ENCODE peak calls at places on chromosomes 16 and 17, in eight cellular contexts. One of them, this sample, is unnamed.

GRCh38 chr17:4220655-4221054 is 43.1 kb downstream of the ANKFY1 start:
- DNase-seq in cardiac muscle cell: peak
- DNase-seq in brain microvascular endothelial cell: no peak
- DNase-seq in adrenal gland: peak
- DNase-seq in lung: no peak
- DNase-seq in right lobe of liver: no peak
- DNase-seq in heart left ventricle: no peak
- DNase-seq in thoracic aorta: no peak
- DNase-seq in this sample: no peak

GRCh38 chr17:62696726-62697490 is 69.4 kb downstream of the MRC2 start:
- DNase-seq in adrenal gland: no peak
- DNase-seq in right lobe of liver: no peak
- DNase-seq in lung: no peak
- DNase-seq in brain microvascular endothelial cell: no peak
- DNase-seq in heart left ventricle: no peak
- DNase-seq in cardiac muscle cell: no peak
- DNase-seq in thoracic aorta: no peak
- DNase-seq in this sample: no peak

GRCh38 chr17:73423159-73423715 is 111.4 kb upstream of the CDC42EP4 start:
- DNase-seq in thoracic aorta: no peak
- DNase-seq in right lobe of liver: no peak
- DNase-seq in heart left ventricle: no peak
- DNase-seq in brain microvascular endothelial cell: no peak
- DNase-seq in cardiac muscle cell: no peak
- DNase-seq in lung: no peak
- DNase-seq in adrenal gland: no peak
- DNase-seq in this sample: no peak

GRCh38 chr17:82949361-82949760 is 109.5 kb upstream of the ZNF750 start:
- DNase-seq in thoracic aorta: no peak
- DNase-seq in heart left ventricle: no peak
- DNase-seq in cardiac muscle cell: no peak
- DNase-seq in brain microvascular endothelial cell: no peak
- DNase-seq in lung: no peak
- DNase-seq in adrenal gland: no peak
- DNase-seq in right lobe of liver: peak
- DNase-seq in this sample: no peak

GRCh38 chr17:4742133-4742532 is 2.4 kb upstream of the CXCL16 start:
- DNase-seq in thoracic aorta: no peak
- DNase-seq in cardiac muscle cell: no peak
- DNase-seq in right lobe of liver: no peak
- DNase-seq in heart left ventricle: no peak
- DNase-seq in adrenal gland: no peak
- DNase-seq in brain microvascular endothelial cell: no peak
- DNase-seq in lung: no peak
- DNase-seq in this sample: no peak

GRCh38 chr16:51569204-51569911 is 418.3 kb upstream of the SALL1 start:
- DNase-seq in thoracic aorta: no peak
- DNase-seq in right lobe of liver: no peak
- DNase-seq in heart left ventricle: no peak
- DNase-seq in lung: no peak
- DNase-seq in adrenal gland: peak
- DNase-seq in brain microvascular endothelial cell: no peak
- DNase-seq in cardiac muscle cell: peak
- DNase-seq in this sample: no peak

GRCh38 chr17:302300-302698 is 50.3 kb downstream of the RPH3AL start:
- DNase-seq in adrenal gland: no peak
- DNase-seq in right lobe of liver: peak
- DNase-seq in brain microvascular endothelial cell: no peak
- DNase-seq in thoracic aorta: no peak
- DNase-seq in heart left ventricle: peak
- DNase-seq in cardiac muscle cell: no peak
- DNase-seq in lung: no peak
- DNase-seq in this sample: no peak

GRCh38 chr16:2526135-2526534 is 5.1 kb downstream of the CEMP1 start:
- DNase-seq in right lobe of liver: peak
- DNase-seq in brain microvascular endothelial cell: no peak
- DNase-seq in heart left ventricle: no peak
- DNase-seq in adrenal gland: no peak
- DNase-seq in thoracic aorta: no peak
- DNase-seq in cardiac muscle cell: no peak
- DNase-seq in lung: peak
- DNase-seq in this sample: no peak

GRCh38 chr16:79217375-79218011 is 383.0 kb downstream of the MAF start:
- DNase-seq in cardiac muscle cell: no peak
- DNase-seq in heart left ventricle: no peak
- DNase-seq in right lobe of liver: no peak
- DNase-seq in lung: no peak
- DNase-seq in thoracic aorta: no peak
- DNase-seq in adrenal gland: peak
- DNase-seq in brain microvascular endothelial cell: peak
- DNase-seq in this sample: no peak

GRCh38 chr17:73030501-73030911 is 62.0 kb downstream of the SLC39A11 start:
- DNase-seq in thoracic aorta: no peak
- DNase-seq in adrenal gland: no peak
- DNase-seq in right lobe of liver: peak
- DNase-seq in brain microvascular endothelial cell: no peak
- DNase-seq in cardiac muscle cell: peak
- DNase-seq in heart left ventricle: no peak
- DNase-seq in lung: no peak
- DNase-seq in this sample: no peak

GRCh38 chr17:6374761-6375312 is 60.1 kb downstream of the AIPL1 start:
- DNase-seq in cardiac muscle cell: peak
- DNase-seq in thoracic aorta: no peak
- DNase-seq in lung: no peak
- DNase-seq in adrenal gland: no peak
- DNase-seq in heart left ventricle: no peak
- DNase-seq in right lobe of liver: no peak
- DNase-seq in brain microvascular endothelial cell: peak
- DNase-seq in this sample: no peak

GRCh38 chr16:23410176-23410575 is 42.8 kb downstream of the COG7 start:
- DNase-seq in thoracic aorta: no peak
- DNase-seq in right lobe of liver: no peak
- DNase-seq in adrenal gland: no peak
- DNase-seq in cardiac muscle cell: no peak
- DNase-seq in lung: no peak
- DNase-seq in brain microvascular endothelial cell: no peak
- DNase-seq in heart left ventricle: no peak
- DNase-seq in this sample: no peak

GRCh38 chr16:78906135-78906534 is 694.4 kb downstream of the MAF start:
- DNase-seq in brain microvascular endothelial cell: no peak
- DNase-seq in cardiac muscle cell: no peak
- DNase-seq in heart left ventricle: no peak
- DNase-seq in thoracic aorta: no peak
- DNase-seq in adrenal gland: no peak
- DNase-seq in right lobe of liver: no peak
- DNase-seq in lung: no peak
- DNase-seq in this sample: no peak

GRCh38 chr16:47887496-47887895 is 268.3 kb downstream of the ABCC12 start:
- DNase-seq in thoracic aorta: no peak
- DNase-seq in right lobe of liver: no peak
- DNase-seq in lung: no peak
- DNase-seq in adrenal gland: no peak
- DNase-seq in heart left ventricle: no peak
- DNase-seq in brain microvascular endothelial cell: no peak
- DNase-seq in cardiac muscle cell: peak
- DNase-seq in this sample: no peak

GRCh38 chr17:7021993-7022778 is 664 bp upstream of the BCL6B start:
- DNase-seq in right lobe of liver: peak
- DNase-seq in cardiac muscle cell: peak
- DNase-seq in brain microvascular endothelial cell: peak
- DNase-seq in adrenal gland: peak
- DNase-seq in lung: peak
- DNase-seq in thoracic aorta: no peak
- DNase-seq in heart left ventricle: peak
- DNase-seq in this sample: peak

GRCh38 chr16:80058236-80058635 is 457.7 kb upstream of the MAF start:
- DNase-seq in thoracic aorta: no peak
- DNase-seq in brain microvascular endothelial cell: no peak
- DNase-seq in adrenal gland: no peak
- DNase-seq in cardiac muscle cell: peak
- DNase-seq in right lobe of liver: no peak
- DNase-seq in heart left ventricle: peak
- DNase-seq in lung: peak
- DNase-seq in this sample: no peak

GRCh38 chr16:67531247-67531646 is 2.6 kb downstream of the RIPOR1 start:
- DNase-seq in heart left ventricle: no peak
- DNase-seq in cardiac muscle cell: no peak
- DNase-seq in brain microvascular endothelial cell: no peak
- DNase-seq in adrenal gland: peak
- DNase-seq in thoracic aorta: no peak
- DNase-seq in right lobe of liver: no peak
- DNase-seq in lung: no peak
- DNase-seq in this sample: no peak

GRCh38 chr17:16352303-16352837 is 899 bp downstream of the CENPV start:
- DNase-seq in thoracic aorta: no peak
- DNase-seq in heart left ventricle: no peak
- DNase-seq in lung: no peak
- DNase-seq in brain microvascular endothelial cell: peak
- DNase-seq in adrenal gland: peak
- DNase-seq in right lobe of liver: peak
- DNase-seq in cardiac muscle cell: peak
- DNase-seq in this sample: no peak

GRCh38 chr16:89155184-89155679 is 16.3 kb upstream of the CDH15 start:
- DNase-seq in adrenal gland: peak
- DNase-seq in heart left ventricle: peak
- DNase-seq in thoracic aorta: peak
- DNase-seq in cardiac muscle cell: peak
- DNase-seq in brain microvascular endothelial cell: peak
- DNase-seq in lung: peak
- DNase-seq in right lobe of liver: no peak
- DNase-seq in this sample: no peak

GRCh38 chr17:44916059-44916780 is 920 bp upstream of the GFAP start:
- DNase-seq in thoracic aorta: no peak
- DNase-seq in brain microvascular endothelial cell: no peak
- DNase-seq in cardiac muscle cell: no peak
- DNase-seq in lung: no peak
- DNase-seq in adrenal gland: peak
- DNase-seq in right lobe of liver: no peak
- DNase-seq in heart left ventricle: no peak
- DNase-seq in this sample: no peak

GRCh38 chr16:12208341-12209035 is 232.0 kb downstream of the SNX29 start:
- DNase-seq in thoracic aorta: no peak
- DNase-seq in brain microvascular endothelial cell: no peak
- DNase-seq in lung: no peak
- DNase-seq in adrenal gland: no peak
- DNase-seq in right lobe of liver: no peak
- DNase-seq in heart left ventricle: no peak
- DNase-seq in cardiac muscle cell: no peak
- DNase-seq in this sample: no peak

GRCh38 chr17:21199311-21199710 is 14.7 kb downstream of the TMEM11 start:
- DNase-seq in lung: no peak
- DNase-seq in adrenal gland: no peak
- DNase-seq in right lobe of liver: no peak
- DNase-seq in heart left ventricle: no peak
- DNase-seq in thoracic aorta: no peak
- DNase-seq in brain microvascular endothelial cell: peak
- DNase-seq in cardiac muscle cell: peak
- DNase-seq in this sample: no peak

GRCh38 chr17:37607637-37608368 is 1.4 kb downstream of the SYNRG start:
- DNase-seq in heart left ventricle: no peak
- DNase-seq in lung: no peak
- DNase-seq in right lobe of liver: peak
- DNase-seq in adrenal gland: no peak
- DNase-seq in cardiac muscle cell: no peak
- DNase-seq in thoracic aorta: no peak
- DNase-seq in brain microvascular endothelial cell: no peak
- DNase-seq in this sample: no peak

DNA sequence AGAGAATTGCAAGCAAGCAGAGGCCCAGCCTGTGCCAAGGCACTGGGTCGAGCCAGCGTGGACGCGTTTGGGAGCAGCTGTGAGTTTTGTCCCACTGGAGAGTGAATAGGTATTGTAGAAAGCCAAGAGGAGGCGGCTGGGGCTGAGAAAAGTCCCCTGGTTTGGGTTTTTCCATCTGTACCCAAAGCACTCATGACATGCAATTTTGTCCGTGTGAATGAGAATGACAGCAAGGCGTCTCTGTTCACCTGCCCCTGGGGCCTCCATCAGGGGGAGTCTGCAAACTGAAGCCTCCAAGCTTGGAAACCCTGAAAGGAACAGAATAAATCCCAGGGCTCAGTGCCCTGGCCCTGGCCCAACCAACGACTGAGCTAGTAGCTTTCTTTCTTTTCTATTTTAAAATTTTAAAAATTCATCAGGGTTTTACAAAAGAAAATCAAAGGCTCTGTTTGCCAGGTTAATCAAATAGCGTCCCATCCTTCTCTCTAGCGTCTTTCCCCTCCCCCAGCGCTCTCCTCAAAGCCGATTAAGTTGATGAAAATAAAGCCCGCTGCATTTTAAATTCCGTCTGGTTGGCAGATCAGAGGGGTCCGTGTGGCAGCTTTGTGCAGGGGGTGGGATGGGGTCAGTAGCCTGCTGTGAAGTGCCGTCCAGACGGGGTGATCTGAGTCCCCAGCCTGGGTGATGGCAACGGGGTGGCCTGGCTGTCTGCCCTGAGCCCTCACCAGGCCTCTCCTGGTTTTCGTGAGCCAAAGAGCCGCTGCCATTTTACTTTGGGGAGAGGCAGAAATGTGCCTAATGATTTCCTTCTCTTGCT is 171.0 kb downstream of the KATNIP start:
- DNase-seq in thoracic aorta: no peak
- DNase-seq in right lobe of liver: no peak
- DNase-seq in brain microvascular endothelial cell: no peak
- DNase-seq in lung: no peak
- DNase-seq in adrenal gland: no peak
- DNase-seq in heart left ventricle: no peak
- DNase-seq in cardiac muscle cell: no peak
- DNase-seq in this sample: no peak
- H3K27ac ChIP-seq in thoracic aorta: no peak
- H3K27ac ChIP-seq in right lobe of liver: no peak
- H3K27ac ChIP-seq in brain microvascular endothelial cell: no peak
- H3K27ac ChIP-seq in lung: peak
- H3K27ac ChIP-seq in adrenal gland: no peak
- H3K27ac ChIP-seq in heart left ventricle: peak
- H3K27ac ChIP-seq in cardiac muscle cell: no peak
- H3K27ac ChIP-seq in this sample: peak

GRCh38 chr17:80984749-80985148 is 6.9 kb upstream of the CHMP6 start:
- DNase-seq in heart left ventricle: no peak
- DNase-seq in brain microvascular endothelial cell: peak
- DNase-seq in adrenal gland: no peak
- DNase-seq in lung: no peak
- DNase-seq in right lobe of liver: no peak
- DNase-seq in cardiac muscle cell: peak
- DNase-seq in thoracic aorta: no peak
- DNase-seq in this sample: no peak
- H3K27ac ChIP-seq in heart left ventricle: no peak
- H3K27ac ChIP-seq in brain microvascular endothelial cell: peak
- H3K27ac ChIP-seq in adrenal gland: no peak
- H3K27ac ChIP-seq in lung: no peak
- H3K27ac ChIP-seq in right lobe of liver: no peak
- H3K27ac ChIP-seq in cardiac muscle cell: no peak
- H3K27ac ChIP-seq in thoracic aorta: peak
- H3K27ac ChIP-seq in this sample: no peak

GRCh38 chr16:77289331-77289809 is 90.2 kb downstream of the SYCE1L start:
- DNase-seq in adrenal gland: no peak
- DNase-seq in heart left ventricle: no peak
- DNase-seq in thoracic aorta: no peak
- DNase-seq in right lobe of liver: no peak
- DNase-seq in lung: no peak
- DNase-seq in brain microvascular endothelial cell: peak
- DNase-seq in cardiac muscle cell: peak
- DNase-seq in this sample: no peak
- H3K27ac ChIP-seq in adrenal gland: no peak
- H3K27ac ChIP-seq in heart left ventricle: no peak
- H3K27ac ChIP-seq in thoracic aorta: no peak
- H3K27ac ChIP-seq in right lobe of liver: no peak
- H3K27ac ChIP-seq in lung: no peak
- H3K27ac ChIP-seq in brain microvascular endothelial cell: peak
- H3K27ac ChIP-seq in cardiac muscle cell: no peak
- H3K27ac ChIP-seq in this sample: no peak

GRCh38 chr16:57741660-57742191 is 6.2 kb downstream of the KATNB1 start:
- DNase-seq in adrenal gland: no peak
- DNase-seq in heart left ventricle: no peak
- DNase-seq in right lobe of liver: peak
- DNase-seq in cardiac muscle cell: no peak
- DNase-seq in thoracic aorta: no peak
- DNase-seq in lung: no peak
- DNase-seq in brain microvascular endothelial cell: no peak
- DNase-seq in this sample: no peak
- H3K27ac ChIP-seq in adrenal gland: no peak
- H3K27ac ChIP-seq in heart left ventricle: no peak
- H3K27ac ChIP-seq in right lobe of liver: no peak
- H3K27ac ChIP-seq in cardiac muscle cell: no peak
- H3K27ac ChIP-seq in thoracic aorta: no peak
- H3K27ac ChIP-seq in lung: no peak
- H3K27ac ChIP-seq in brain microvascular endothelial cell: no peak
- H3K27ac ChIP-seq in this sample: no peak